ENCODE peak calls at places on chromosomes 2 and 18, in six cellular contexts. N is nephron progenitor cell, B is NCI-H446 treated with DMSO at 0.1 percent for 48 hours, L is T-cell, X is AG08396, A is NCI-H510A. O is an unnamed sample.

GRCh38 chr2:72846171-72847095 is 20.6 kb upstream of the EXOC6B start:
- DNase-seq in N (no peak), B (no peak), L (no peak), X (no peak), A (no peak), O (no peak)

GRCh38 chr2:45922577-45922988 is 271.1 kb downstream of the PRKCE start:
- DNase-seq in N (no peak), B (peak), L (no peak), X (peak), A (peak), O (no peak)

GRCh38 chr2:160613466-160614153 is 120.0 kb upstream of the RBMS1 start:
- DNase-seq in N (no peak), B (no peak), L (no peak), X (peak), A (no peak), O (no peak)

GRCh38 chr18:79524181-79525078 is 128.7 kb downstream of the NFATC1 start:
- DNase-seq in N (no peak), B (no peak), L (peak), X (no peak), A (no peak), O (no peak)

GRCh38 chr2:203673933-203674332 is 32.5 kb upstream of the CD28 start:
- DNase-seq in N (no peak), B (no peak), L (no peak), X (no peak), A (no peak), O (no peak)

GRCh38 chr2:53880756-53881155 is 21.0 kb upstream of the GPR75 start:
- DNase-seq in N (no peak), B (no peak), L (no peak), X (peak), A (no peak), O (no peak)

GRCh38 chr2:62529758-62530157 is 23.8 kb upstream of the TMEM17 start:
- DNase-seq in N (no peak), B (no peak), L (no peak), X (no peak), A (no peak), O (no peak)

GRCh38 chr2:10486601-10487079 is 38.5 kb upstream of the ODC1 start:
- DNase-seq in N (no peak), B (no peak), L (no peak), X (no peak), A (no peak), O (no peak)

GRCh38 chr2:234031207-234031606 is 19.3 kb upstream of the SPP2 start:
- DNase-seq in N (no peak), B (no peak), L (no peak), X (no peak), A (no peak), O (no peak)

GRCh38 chr2:235568431-235568830 is 74.6 kb downstream of the AGAP1 start:
- DNase-seq in N (no peak), B (no peak), L (no peak), X (no peak), A (no peak), O (no peak)

GRCh38 chr2:119292226-119292625 is 68.6 kb downstream of the STEAP3 start:
- DNase-seq in N (no peak), B (no peak), L (no peak), X (no peak), A (no peak), O (no peak)

GRCh38 chr2:1282552-1282951 is 130.7 kb upstream of the TPO start:
- DNase-seq in N (peak), B (no peak), L (no peak), X (no peak), A (no peak), O (no peak)

GRCh38 chr2:101109451-101110140 is 41.6 kb downstream of the TBC1D8 start:
- DNase-seq in N (no peak), B (no peak), L (no peak), X (no peak), A (no peak), O (peak)

GRCh38 chr18:79915161-79916127 is 36.0 kb downstream of the SLC66A2 start:
- DNase-seq in N (no peak), B (no peak), L (no peak), X (no peak), A (no peak), O (no peak)

GRCh38 chr2:138132108-138132507 is 167.8 kb downstream of the HNMT start:
- DNase-seq in N (no peak), B (no peak), L (no peak), X (no peak), A (no peak), O (no peak)

GRCh38 chr18:9619545-9619944 is 5.2 kb upstream of the PPP4R1 start:
- DNase-seq in N (no peak), B (no peak), L (no peak), X (peak), A (no peak), O (no peak)

GRCh38 chr18:30334781-30335180 is 707.8 kb downstream of the DSC3 start:
- DNase-seq in N (no peak), B (no peak), L (no peak), X (no peak), A (no peak), O (no peak)

GRCh38 chr18:25832008-25832604 is 258.3 kb downstream of the SS18 start:
- DNase-seq in N (peak), B (peak), L (no peak), X (peak), A (no peak), O (peak)

GRCh38 chr18:74290831-74291770 is 662 bp downstream of the CYB5A start:
- DNase-seq in N (peak), B (no peak), L (peak), X (no peak), A (peak), O (no peak)

GRCh38 chr2:171554991-171555615 is 32.8 kb downstream of the CYBRD1 start:
- DNase-seq in N (no peak), B (no peak), L (no peak), X (no peak), A (no peak), O (no peak)

GRCh38 chr2:153408708-153409107 is 69.9 kb downstream of the RPRM start:
- DNase-seq in N (no peak), B (no peak), L (no peak), X (no peak), A (no peak), O (no peak)

GRCh38 chr2:107324166-107324565 is 438.2 kb upstream of the ST6GAL2 start:
- DNase-seq in N (no peak), B (no peak), L (no peak), X (no peak), A (no peak), O (no peak)

GRCh38 chr2:88144914-88145497 is 17.1 kb upstream of the FABP1 start:
- DNase-seq in N (no peak), B (no peak), L (no peak), X (no peak), A (no peak), O (no peak)

GRCh38 chr2:134674687-134675086 is 44.1 kb downstream of the TMEM163 start:
- DNase-seq in N (no peak), B (no peak), L (no peak), X (no peak), A (no peak), O (no peak)

GRCh38 chr18:62018034-62018760 is 125.4 kb upstream of the RNF152 start:
- DNase-seq in N (no peak), B (no peak), L (no peak), X (peak), A (no peak), O (no peak)

GRCh38 chr2:202450785-202451184 is 74.7 kb downstream of the BMPR2 start:
- DNase-seq in N (no peak), B (no peak), L (no peak), X (no peak), A (no peak), O (no peak)

GRCh38 chr2:72367530-72368225 is 220.0 kb upstream of the CYP26B1 start:
- DNase-seq in N (no peak), B (peak), L (no peak), X (peak), A (no peak), O (no peak)

GRCh38 chr2:23411752-23412431 is 26.9 kb downstream of the KLHL29 start:
- DNase-seq in N (no peak), B (no peak), L (no peak), X (peak), A (no peak), O (no peak)

GRCh38 chr18:70249118-70249517 is 39.7 kb upstream of the SOCS6 start:
- DNase-seq in N (no peak), B (no peak), L (no peak), X (peak), A (no peak), O (no peak)

GRCh38 chr2:204293884-204294535 is 251.3 kb upstream of the PARD3B start:
- DNase-seq in N (no peak), B (no peak), L (no peak), X (no peak), A (no peak), O (no peak)

GRCh38 chr2:136434251-136434715 is 316.3 kb upstream of the CXCR4 start:
- DNase-seq in N (no peak), B (no peak), L (no peak), X (no peak), A (no peak), O (no peak)

O was measured in endothelial cell.